ENCODE peak calls at places on chromosomes 1 and 21, in four cellular contexts. T is SK-N-SH, L is GM12878, Q is HepG2. Y is an unnamed sample.

GRCh38 chr21:33682992-33683627 is 40.8 kb downstream of the ITSN1 start:
- DNase-seq in L (no peak), Q (peak), T (no peak), Y (no peak)

GRCh38 chr1:3314561-3315271 is 139.7 kb upstream of the ARHGEF16 start:
- DNase-seq in L (no peak), T (no peak), Q (no peak), Y (no peak)

GRCh38 chr1:45411510-45411899 is 71.3 kb upstream of the MUTYH start:
- DNase-seq in L (no peak), T (no peak), Q (peak), Y (no peak)

GRCh38 chr1:155526356-155526755 is 36.2 kb downstream of the ASH1L start:
- DNase-seq in L (no peak), T (no peak), Q (no peak), Y (no peak)

GRCh38 chr1:177650947-177651346 is 318.9 kb downstream of the SEC16B start:
- DNase-seq in T (no peak), L (peak), Q (no peak), Y (no peak)

GRCh38 chr21:45873866-45874265 is 107.7 kb upstream of the COL6A1 start:
- DNase-seq in L (no peak), Q (no peak), T (no peak), Y (no peak)

GRCh38 chr1:154549371-154549770 is 9.1 kb downstream of the UBE2Q1 start:
- DNase-seq in L (no peak), T (no peak), Q (no peak), Y (no peak)

GRCh38 chr1:220631238-220631842 is 58.8 kb upstream of the C1orf115 start:
- DNase-seq in T (no peak), L (no peak), Q (no peak), Y (no peak)

GRCh38 chr1:206578959-206579358 is 33.3 kb downstream of the EIF2D start:
- DNase-seq in T (peak), Q (no peak), L (no peak), Y (no peak)

GRCh38 chr1:245735831-245736530 is 581.2 kb downstream of the KIF26B start:
- DNase-seq in L (no peak), T (no peak), Q (no peak), Y (no peak)

GRCh38 chr1:93350322-93350721 is 4.6 kb downstream of the DR1 start:
- DNase-seq in T (no peak), Q (no peak), L (no peak), Y (no peak)

GRCh38 chr1:84505167-84506001 is 802 bp upstream of the SPATA1 start:
- DNase-seq in Q (peak), L (no peak), T (peak), Y (peak)

GRCh38 chr1:31799196-31799894 is 16.5 kb downstream of the SPOCD1 start:
- DNase-seq in L (no peak), T (no peak), Q (no peak), Y (peak)

GRCh38 chr1:161187311-161187710 is 10.0 kb upstream of the B4GALT3 start:
- DNase-seq in L (no peak), Q (no peak), T (no peak), Y (no peak)

GRCh38 chr1:211614615-211615014 is 35.7 kb upstream of the SLC30A1 start:
- DNase-seq in L (no peak), T (no peak), Q (no peak), Y (peak)

GRCh38 chr1:8423134-8423701 is 105.3 kb downstream of the SLC45A1 start:
- DNase-seq in Q (no peak), T (peak), L (no peak), Y (no peak)

GRCh38 chr1:1004780-1005697 is 5.1 kb upstream of the HES4 start:
- DNase-seq in L (no peak), Q (no peak), T (peak), Y (peak)

GRCh38 chr1:203744008-203744972 is 20.7 kb upstream of the LAX1 start:
- DNase-seq in T (no peak), Q (no peak), L (no peak), Y (no peak)

GRCh38 chr1:56590520-56591011 is 11.2 kb upstream of the PLPP3 start:
- DNase-seq in T (no peak), Q (peak), L (no peak), Y (no peak)

GRCh38 chr1:31633117-31633516 is 11.6 kb downstream of the PEF1 start:
- DNase-seq in Q (peak), T (no peak), L (no peak), Y (peak)

GRCh38 chr1:30920827-30921226 is 12.3 kb upstream of the SDC3 start:
- DNase-seq in T (no peak), Q (no peak), L (no peak), Y (no peak)

DNA sequence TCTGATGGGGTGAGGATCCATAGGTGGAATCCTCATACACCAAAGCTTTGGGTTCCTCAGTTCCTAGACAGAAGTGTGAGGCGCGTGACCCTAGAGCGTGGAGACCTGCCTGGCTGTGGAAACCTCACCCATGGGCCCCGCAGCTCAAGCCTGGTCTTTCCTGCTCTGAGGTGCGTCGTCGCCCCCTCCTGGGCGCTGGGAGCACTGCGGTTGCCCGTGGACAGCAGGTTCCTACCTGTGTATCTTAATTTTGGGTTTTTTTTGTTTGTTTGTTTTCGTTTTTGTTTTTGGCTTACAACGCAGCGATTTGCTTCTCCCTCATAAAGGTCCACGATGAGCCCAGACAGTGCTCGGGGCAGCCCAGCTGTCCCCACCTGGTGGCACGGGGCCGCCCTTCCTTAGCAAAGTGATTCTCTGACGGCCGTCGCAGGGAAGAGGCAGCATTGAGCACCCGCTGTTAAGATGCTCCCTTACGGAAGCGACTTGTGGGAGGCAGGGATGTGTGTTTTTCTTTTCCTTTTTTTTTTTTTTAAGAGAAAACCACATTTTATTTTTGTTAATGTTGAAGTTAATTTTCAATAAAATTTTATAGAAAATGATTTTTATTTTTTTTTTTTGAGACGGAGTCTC is 36.5 kb upstream of the TRAPPC10 start:
- DNase-seq in L (peak), Q (peak), T (peak), Y (peak)
- TF ChIP-seq MXI1 in L (no peak), Q (no peak), T (no peak), Y (no peak)

GRCh38 chr1:53078333-53079101 is 16.5 kb downstream of the PODN start:
- DNase-seq in L (no peak), Q (no peak), T (no peak), Y (no peak)
- TF ChIP-seq ZBTB33 in L (no peak), Q (no peak), T (no peak), Y (peak)

DNA sequence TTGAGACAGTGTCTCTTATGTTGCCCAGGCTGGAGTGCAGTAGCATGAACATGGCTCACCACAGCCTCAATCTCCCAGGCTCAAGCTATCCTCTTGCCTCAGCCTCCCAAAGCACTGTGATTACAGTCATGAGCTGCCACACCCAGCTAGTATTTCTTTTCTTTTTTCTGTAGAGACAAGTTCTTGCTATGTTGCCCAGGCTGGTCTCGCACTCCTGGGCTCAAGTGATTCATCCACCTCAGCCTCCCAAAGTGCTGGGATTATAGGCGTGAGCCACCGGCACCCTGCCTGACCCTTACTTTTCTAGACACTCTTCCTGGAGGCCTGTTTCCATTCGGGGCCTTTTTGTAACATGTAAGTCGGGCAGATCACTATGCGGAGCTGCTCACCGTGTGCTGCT is 30.1 kb upstream of the SRP9 start:
- DNase-seq in L (no peak), Q (no peak), T (no peak), Y (no peak)
- TF ChIP-seq CTCF in L (no peak), Q (no peak), T (no peak), Y (no peak)

GRCh38 chr1:109801791-109802135 is 38.0 kb upstream of the EPS8L3 start:
- DNase-seq in L (no peak), Q (no peak), T (no peak), Y (no peak)
- TF ChIP-seq MXI1 in L (no peak), Q (no peak), T (no peak), Y (no peak)